ENCODE peak calls at places on chromosomes 13 and 19, in eight cellular contexts. L is left lung, J is PC-9, X is IMR-90, G is transverse colon, Q is HCT116, W is breast epithelium, U is right lobe of liver. B is an unnamed sample. For H3K27me3, the result is how much of the 10 kb centered on the place peaks cover.

GRCh38 chr19:14507704-14508246 is 10.4 kb downstream of the DNAJB1 start:
- DNase-seq in X (peak), Q (no peak), L (no peak), U (no peak), J (peak), W (no peak), G (no peak), B (no peak)

GRCh38 chr13:85413664-85414063 is 385.6 kb downstream of the SLITRK6 start:
- DNase-seq in Q (no peak), X (no peak), U (no peak), L (no peak), W (no peak), J (no peak), G (no peak), B (no peak)

GRCh38 chr19:35557539-35558399 is 5.7 kb downstream of the ATP4A start:
- DNase-seq in Q (peak), J (no peak), L (peak), W (peak), U (no peak), G (peak), X (peak), B (peak)

GRCh38 chr19:10797541-10798256 is 38.3 kb downstream of the TMED1 start:
- DNase-seq in W (no peak), U (no peak), X (no peak), L (no peak), Q (no peak), J (no peak), G (no peak), B (no peak)

GRCh38 chr13:76948139-76948538 is at the start of gene ACOD1:
- DNase-seq in X (no peak), G (no peak), U (no peak), W (no peak), L (no peak), Q (no peak), J (no peak), B (no peak)

GRCh38 chr13:110345701-110346100 is 38.6 kb downstream of the COL4A2 start:
- DNase-seq in X (no peak), W (no peak), L (no peak), U (no peak), G (no peak), J (no peak), Q (no peak), B (no peak)

GRCh38 chr19:42051166-42052115 is 18.6 kb downstream of the GRIK5 start:
- DNase-seq in J (peak), G (no peak), X (no peak), Q (no peak), L (peak), U (no peak), W (no peak), B (no peak)

GRCh38 chr19:10431943-10432735 is 11.8 kb downstream of the PDE4A start:
- DNase-seq in U (peak), G (peak), Q (no peak), W (no peak), L (peak), X (no peak), J (no peak), B (peak)

GRCh38 chr19:18203408-18203862 is 407 bp downstream of the RAB3A start:
- DNase-seq in J (no peak), X (no peak), W (peak), Q (no peak), U (peak), G (peak), L (peak), B (peak)

GRCh38 chr13:43573787-43574562 is 212.8 kb downstream of the ENOX1 start:
- DNase-seq in W (no peak), J (no peak), G (no peak), L (no peak), X (no peak), U (no peak), Q (no peak), B (no peak)

GRCh38 chr19:49362048-49362925 is at the start of gene TEAD2:
- DNase-seq in L (peak), W (peak), X (peak), U (peak), Q (no peak), J (no peak), G (peak), B (peak)

GRCh38 chr13:113669231-113669870 is 2.3 kb downstream of the GRK1 start:
- DNase-seq in X (no peak), J (no peak), G (peak), Q (no peak), W (no peak), U (peak), L (no peak), B (no peak)

GRCh38 chr13:98456423-98456845 is 120.5 kb downstream of the STK24 start:
- DNase-seq in Q (no peak), U (no peak), J (no peak), X (no peak), L (no peak), W (no peak), G (no peak), B (no peak)

GRCh38 chr19:55373318-55373992 is 3.2 kb upstream of the TMEM190 start:
- DNase-seq in L (no peak), G (no peak), X (no peak), W (no peak), J (no peak), U (no peak), Q (no peak), B (no peak)
- H3K27me3 ChIP-seq in L (half or more), G (half or more), X (under half), W (half or more), J (under half), U (under half), Q (under half), B (under half)

DNA sequence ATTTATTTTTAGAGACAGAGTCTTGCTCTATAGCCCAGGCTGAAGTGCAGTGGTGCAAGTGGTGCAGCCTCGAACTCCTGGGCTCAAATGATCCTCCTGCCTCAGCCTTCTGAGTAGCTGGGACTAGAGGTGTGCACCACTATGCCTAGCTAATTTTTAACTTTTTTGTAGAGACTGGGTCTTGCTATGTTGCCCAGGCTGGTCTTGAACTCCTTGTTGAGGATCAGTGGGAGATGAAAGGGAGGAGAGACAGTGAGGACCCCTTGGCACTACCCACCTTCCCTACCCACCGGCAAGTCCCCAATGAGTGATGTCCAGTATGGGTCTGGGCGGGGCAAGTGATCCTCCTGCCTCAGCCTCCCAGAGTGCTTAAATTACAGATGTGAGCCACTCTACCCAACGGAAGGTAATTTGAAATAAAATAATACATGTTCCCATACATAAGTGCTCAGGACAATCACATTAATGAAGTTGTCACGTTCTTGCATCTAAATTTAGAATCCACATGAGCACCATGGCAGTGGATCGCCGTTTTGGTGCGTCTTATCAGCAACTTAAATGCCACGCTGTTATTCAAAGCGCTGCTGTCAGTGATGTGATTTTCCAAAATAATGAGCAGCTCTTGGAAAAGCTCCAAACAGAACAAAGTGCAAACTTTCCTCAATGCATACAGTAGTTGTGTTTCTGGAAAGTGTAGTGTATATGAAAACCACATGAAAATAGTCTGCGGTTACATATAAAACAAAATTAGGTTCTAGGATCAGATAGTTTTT is 5.9 kb upstream of the ARL11 start:
- DNase-seq in U (no peak), G (no peak), L (no peak), J (no peak), W (no peak), X (no peak), Q (no peak), B (no peak)
- H3K27ac ChIP-seq in U (no peak), G (no peak), L (no peak), J (no peak), W (no peak), X (no peak), Q (no peak), B (no peak)

DNA sequence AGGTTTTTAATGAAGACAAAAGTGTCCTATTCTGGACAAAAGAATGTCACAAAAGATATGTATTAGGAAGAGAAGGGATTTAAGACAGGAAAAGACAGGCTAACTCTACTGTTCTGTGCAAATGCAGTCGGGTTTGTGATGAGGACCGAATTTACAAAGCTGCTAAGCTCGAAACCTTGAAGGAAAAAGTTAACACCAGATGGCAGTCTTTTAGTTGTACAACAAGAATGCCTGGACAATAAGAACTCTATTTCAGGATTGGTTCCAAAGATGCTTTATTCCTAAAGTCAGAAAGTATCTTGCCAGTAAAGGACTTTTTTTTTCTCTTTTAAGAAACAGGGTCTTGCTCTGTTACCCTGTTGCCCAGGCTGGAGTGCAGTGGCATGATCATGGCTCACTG is 51.1 kb downstream of the HS6ST3 start:
- DNase-seq in L (no peak), U (no peak), W (no peak), X (peak), G (no peak), Q (no peak), J (peak), B (no peak)
- TF ChIP-seq CTCF in L (no peak), U (peak), W (no peak), X (peak), G (no peak), Q (peak), J (peak), B (no peak)

DNA sequence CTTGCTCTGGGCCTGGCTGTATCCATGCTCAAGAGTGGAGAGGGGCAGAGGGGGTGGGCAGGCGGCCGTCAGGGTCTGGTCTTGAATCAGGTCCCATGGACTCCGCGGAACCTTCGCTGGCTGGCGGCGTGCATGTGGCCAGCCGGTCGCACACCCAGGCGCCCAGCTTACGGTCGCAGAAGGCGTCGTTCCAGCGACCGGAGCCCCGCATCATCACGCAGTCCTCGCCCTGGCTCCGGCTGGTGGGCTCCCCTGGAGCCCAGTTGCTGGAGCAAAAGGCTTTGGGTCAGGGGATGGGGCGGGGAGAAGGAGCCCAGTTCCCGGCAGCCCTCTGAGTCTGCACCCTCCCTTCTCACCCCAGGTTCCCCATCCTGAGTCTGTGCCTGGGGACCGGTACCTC is 8.5 kb downstream of the TRAPPC5 start:
- DNase-seq in W (no peak), U (no peak), Q (no peak), G (no peak), L (peak), X (no peak), J (no peak), B (no peak)
- H3K27me3 ChIP-seq in W (under half), U (under half), Q (under half), G (under half), L (under half), X (under half), J (under half), B (under half)